ENCODE peak calls at places on chromosome 14, in seven cellular contexts. M is stomach; R is foreskin fibroblast; O is epithelial cell of proximal tubule; A is CD8-positive, alpha-beta T cell; D is left lung; N is HFF-Myc. X is an unnamed sample.

GRCh38 chr14:90518941-90519256 is 122.1 kb downstream of the CALM1 start:
- DNase-seq in R (no peak), N (no peak), O (no peak), M (peak), D (no peak), A (no peak), X (no peak)

GRCh38 chr14:25090716-25091454 is 40.9 kb upstream of the STXBP6 start:
- DNase-seq in O (peak), N (peak), M (peak), R (peak), A (no peak), D (no peak), X (no peak)

GRCh38 chr14:20662968-20663731 is 21.2 kb upstream of the RNASE4 start:
- DNase-seq in O (no peak), R (peak), D (peak), N (peak), A (peak), M (peak), X (no peak)

GRCh38 chr14:83164016-83164415 is 1630.4 kb upstream of the SEL1L start:
- DNase-seq in D (no peak), R (peak), M (no peak), N (peak), O (peak), A (no peak), X (peak)

GRCh38 chr14:68462683-68463082 is 330.2 kb downstream of the ZFP36L1 start:
- DNase-seq in R (no peak), A (no peak), D (no peak), N (no peak), O (no peak), M (no peak), X (no peak)

GRCh38 chr14:97021001-97021400 is 223.8 kb downstream of the VRK1 start:
- DNase-seq in M (no peak), D (no peak), N (no peak), O (no peak), R (no peak), A (no peak), X (no peak)

GRCh38 chr14:68800361-68800760 is 7.5 kb upstream of the ZFP36L1 start:
- DNase-seq in R (no peak), M (no peak), N (no peak), O (no peak), A (no peak), D (no peak), X (no peak)

GRCh38 chr14:83559721-83560120 is 1970.2 kb upstream of the FLRT2 start:
- DNase-seq in A (no peak), O (no peak), N (no peak), R (no peak), M (no peak), D (no peak), X (peak)

GRCh38 chr14:89247457-89248122 is 169.4 kb downstream of the FOXN3 start:
- DNase-seq in M (no peak), O (no peak), A (no peak), D (no peak), N (no peak), R (no peak), X (no peak)

GRCh38 chr14:88986146-88986841 is 161.8 kb downstream of the TTC8 start:
- DNase-seq in M (no peak), A (no peak), N (peak), R (peak), D (no peak), O (no peak), X (peak)

GRCh38 chr14:50335389-50335788 is 23.3 kb downstream of the DMAC2L start:
- DNase-seq in R (peak), M (no peak), O (no peak), D (no peak), A (no peak), N (no peak), X (no peak)

GRCh38 chr14:68819260-68819691 is 26.4 kb upstream of the ZFP36L1 start:
- DNase-seq in D (peak), R (peak), O (peak), A (no peak), N (no peak), M (peak), X (no peak)

GRCh38 chr14:99541211-99541610 is 60.0 kb downstream of the CCNK start:
- DNase-seq in R (no peak), D (no peak), N (no peak), M (no peak), A (no peak), O (no peak), X (no peak)

GRCh38 chr14:99540196-99541032 is 59.2 kb downstream of the CCNK start:
- DNase-seq in O (no peak), N (no peak), R (no peak), D (no peak), M (no peak), A (no peak), X (no peak)

GRCh38 chr14:99538275-99538674 is 57.1 kb downstream of the CCNK start:
- DNase-seq in A (no peak), N (no peak), R (no peak), O (no peak), D (no peak), M (no peak), X (no peak)

GRCh38 chr14:99538733-99539132 is 57.5 kb downstream of the CCNK start:
- DNase-seq in D (no peak), R (no peak), A (no peak), N (no peak), O (no peak), M (no peak), X (no peak)

GRCh38 chr14:99539503-99539902 is 58.3 kb downstream of the CCNK start:
- DNase-seq in O (no peak), N (no peak), A (no peak), M (no peak), R (no peak), D (no peak), X (no peak)
- H3K4me3 ChIP-seq in O (no peak), N (no peak), A (no peak), M (no peak), R (no peak), D (no peak), X (no peak)

DNA sequence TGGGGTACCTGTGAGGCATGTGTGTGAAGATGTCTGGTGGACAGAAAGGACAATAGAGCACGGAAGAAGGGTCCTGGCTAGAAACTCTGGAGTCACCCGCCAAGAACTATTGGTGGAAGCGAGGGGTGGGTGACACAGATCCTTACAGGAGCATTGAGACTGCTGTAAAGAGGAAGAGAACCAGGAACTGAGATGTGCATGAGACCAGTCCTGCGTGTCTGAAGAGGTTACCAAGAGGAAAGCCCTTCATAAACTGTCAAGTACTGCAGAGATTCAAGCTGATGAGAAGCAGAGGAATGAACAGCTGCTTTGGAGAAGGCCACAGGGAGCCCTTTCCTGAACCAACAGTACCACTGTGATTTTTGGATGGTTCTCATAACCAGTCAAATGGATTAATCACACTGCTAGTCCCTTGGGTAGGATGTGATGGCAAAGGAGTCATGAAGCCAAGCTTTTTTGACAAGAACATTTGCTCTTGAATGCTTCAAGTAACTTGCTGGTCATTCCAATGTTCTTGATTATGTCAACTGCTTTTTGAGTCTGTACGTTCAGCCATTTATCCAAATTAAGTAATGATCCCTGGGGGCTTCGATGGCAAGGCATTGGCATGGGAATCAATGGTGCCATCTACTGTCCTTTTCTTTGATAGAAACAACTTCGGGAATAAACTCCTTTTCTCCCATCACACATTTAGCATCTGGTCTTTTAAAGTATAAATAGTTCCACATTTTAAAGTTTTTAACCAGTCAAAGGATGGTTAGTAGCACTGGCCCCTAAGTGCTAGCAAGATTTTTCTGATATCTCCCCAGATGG is 42.9 kb downstream of the GPR135 start:
- DNase-seq in O (no peak), A (no peak), N (no peak), D (no peak), M (no peak), R (no peak), X (no peak)
- TF ChIP-seq CTCF in O (peak), A (no peak), N (no peak), D (no peak), M (no peak), R (no peak), X (no peak)

GRCh38 chr14:59406454-59407245 is 58.5 kb downstream of the GPR135 start:
- DNase-seq in O (no peak), D (no peak), N (no peak), R (no peak), M (no peak), A (no peak), X (peak)

DNA sequence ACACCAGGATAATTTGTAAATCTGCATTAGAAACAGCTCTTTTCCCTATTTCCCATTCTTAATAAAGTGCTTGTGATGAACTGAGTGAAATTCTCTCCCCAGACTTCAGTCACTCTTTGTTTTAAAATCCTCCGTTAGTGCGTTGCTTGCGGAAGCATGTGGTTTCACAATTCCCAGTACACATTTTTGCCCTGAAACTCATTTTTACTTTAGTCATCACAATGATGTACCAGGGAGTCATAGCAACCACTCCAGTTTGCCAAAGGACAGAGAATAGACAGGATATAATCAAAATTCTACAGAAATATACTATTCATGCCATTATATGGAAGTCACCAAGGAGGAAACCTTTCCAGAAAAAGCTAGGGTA is 57.9 kb downstream of the GPR135 start:
- DNase-seq in O (no peak), A (no peak), M (no peak), D (no peak), R (peak), N (no peak), X (peak)
- H3K4me3 ChIP-seq in O (no peak), A (no peak), M (no peak), D (no peak), R (no peak), N (no peak), X (peak)

DNA sequence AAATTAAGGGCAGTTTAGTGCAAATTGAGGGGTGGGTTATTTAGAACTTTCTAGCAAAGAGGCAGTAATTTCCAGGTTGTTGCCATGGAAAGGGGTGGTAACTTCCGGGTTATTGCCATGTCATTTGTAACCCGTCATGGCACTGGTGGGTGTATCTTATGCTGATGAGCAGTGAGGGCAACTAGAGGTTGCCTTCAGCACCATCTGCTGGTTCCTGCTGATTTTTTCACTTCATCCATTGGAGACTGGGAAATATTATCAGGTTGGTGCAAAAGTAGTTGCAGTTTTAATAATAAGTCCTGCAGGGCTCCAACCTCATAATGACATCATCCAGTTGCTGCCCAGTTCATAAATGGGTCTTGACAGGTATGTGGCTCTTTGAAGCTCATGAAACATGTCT is 24.4 kb upstream of the SERPINA4 start:
- DNase-seq in O (no peak), M (no peak), A (no peak), D (no peak), N (no peak), R (no peak), X (no peak)
- TF ChIP-seq CTCF in O (peak), M (no peak), A (no peak), D (no peak), N (no peak), R (no peak), X (no peak)

GRCh38 chr14:104172880-104173279 is 34.5 kb downstream of the KIF26A start:
- DNase-seq in M (no peak), O (no peak), R (no peak), D (no peak), N (no peak), A (no peak), X (no peak)

GRCh38 chr14:104172349-104172748 is 34.0 kb downstream of the KIF26A start:
- DNase-seq in O (no peak), M (no peak), R (no peak), D (no peak), A (no peak), N (no peak), X (no peak)

GRCh38 chr14:104171948-104172347 is 33.6 kb downstream of the KIF26A start:
- DNase-seq in R (no peak), A (no peak), N (no peak), M (peak), O (no peak), D (no peak), X (no peak)

GRCh38 chr14:104169765-104170113 is 31.4 kb downstream of the KIF26A start:
- DNase-seq in M (no peak), D (no peak), R (no peak), O (no peak), N (no peak), A (no peak), X (no peak)

GRCh38 chr14:104171029-104171697 is 32.8 kb downstream of the KIF26A start:
- DNase-seq in O (no peak), A (no peak), D (peak), M (peak), R (no peak), N (no peak), X (no peak)
- H3K4me3 ChIP-seq in O (no peak), A (no peak), D (no peak), M (no peak), R (no peak), N (no peak), X (no peak)

GRCh38 chr14:66923251-66923650 is 266.0 kb upstream of the GARIN2 start:
- DNase-seq in D (no peak), R (no peak), N (no peak), A (no peak), M (no peak), O (no peak), X (no peak)
- TF ChIP-seq CTCF in D (no peak), R (no peak), N (no peak), A (no peak), M (no peak), O (no peak), X (no peak)

GRCh38 chr14:52913271-52913670 is 37.6 kb downstream of the FERMT2 start:
- DNase-seq in O (no peak), A (no peak), N (no peak), R (no peak), M (no peak), D (no peak), X (no peak)

GRCh38 chr14:52907949-52908348 is 42.9 kb downstream of the FERMT2 start:
- DNase-seq in D (no peak), M (no peak), O (no peak), A (no peak), N (no peak), R (no peak), X (no peak)

GRCh38 chr14:52914295-52914694 is 36.6 kb downstream of the FERMT2 start:
- DNase-seq in M (no peak), R (no peak), O (no peak), N (no peak), A (no peak), D (no peak), X (no peak)

GRCh38 chr14:52910597-52910996 is 40.3 kb downstream of the FERMT2 start:
- DNase-seq in O (no peak), D (no peak), N (no peak), A (no peak), M (no peak), R (no peak), X (no peak)

GRCh38 chr14:52911904-52912303 is 38.9 kb downstream of the FERMT2 start:
- DNase-seq in O (no peak), R (no peak), N (no peak), A (no peak), D (no peak), M (no peak), X (no peak)
- H3K4me3 ChIP-seq in O (no peak), R (no peak), N (no peak), A (no peak), D (no peak), M (no peak), X (no peak)

GRCh38 chr14:65959563-65960024 is 526.6 kb upstream of the CCDC196 start:
- DNase-seq in N (no peak), R (no peak), D (no peak), O (no peak), M (no peak), A (no peak), X (no peak)

GRCh38 chr14:65958664-65959562 is 527.3 kb upstream of the CCDC196 start:
- DNase-seq in N (no peak), R (peak), O (no peak), A (no peak), M (no peak), D (no peak), X (no peak)

GRCh38 chr14:65957631-65958205 is 528.5 kb upstream of the CCDC196 start:
- DNase-seq in R (no peak), M (no peak), N (no peak), A (no peak), D (no peak), O (no peak), X (no peak)

GRCh38 chr14:65962952-65963351 is 523.2 kb upstream of the CCDC196 start:
- DNase-seq in O (no peak), M (no peak), R (no peak), A (no peak), D (no peak), N (no peak), X (no peak)

DNA sequence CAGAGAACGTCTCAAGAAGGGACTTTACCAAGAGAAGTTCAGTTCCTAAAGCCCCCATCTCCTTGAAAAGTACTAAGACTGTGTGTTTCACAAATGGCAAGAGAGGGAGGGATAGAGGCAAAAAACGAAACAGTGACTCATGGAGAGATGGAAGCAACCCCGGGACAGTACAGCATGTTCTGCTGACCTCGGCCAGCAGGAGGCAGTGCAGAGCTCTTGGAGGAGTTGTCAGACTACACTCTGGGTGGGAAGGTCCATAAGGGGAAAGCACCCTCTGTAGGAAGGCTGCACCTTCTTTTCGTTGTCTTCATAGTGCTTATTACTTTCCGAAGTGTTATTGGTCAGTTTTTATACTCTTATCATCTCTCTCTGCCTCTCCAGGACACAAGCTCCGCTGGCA is 525.2 kb upstream of the CCDC196 start:
- DNase-seq in O (no peak), D (no peak), N (no peak), A (peak), M (peak), R (peak), X (no peak)
- TF ChIP-seq CTCF in O (peak), D (peak), N (peak), A (peak), M (peak), R (peak), X (peak)

DNA sequence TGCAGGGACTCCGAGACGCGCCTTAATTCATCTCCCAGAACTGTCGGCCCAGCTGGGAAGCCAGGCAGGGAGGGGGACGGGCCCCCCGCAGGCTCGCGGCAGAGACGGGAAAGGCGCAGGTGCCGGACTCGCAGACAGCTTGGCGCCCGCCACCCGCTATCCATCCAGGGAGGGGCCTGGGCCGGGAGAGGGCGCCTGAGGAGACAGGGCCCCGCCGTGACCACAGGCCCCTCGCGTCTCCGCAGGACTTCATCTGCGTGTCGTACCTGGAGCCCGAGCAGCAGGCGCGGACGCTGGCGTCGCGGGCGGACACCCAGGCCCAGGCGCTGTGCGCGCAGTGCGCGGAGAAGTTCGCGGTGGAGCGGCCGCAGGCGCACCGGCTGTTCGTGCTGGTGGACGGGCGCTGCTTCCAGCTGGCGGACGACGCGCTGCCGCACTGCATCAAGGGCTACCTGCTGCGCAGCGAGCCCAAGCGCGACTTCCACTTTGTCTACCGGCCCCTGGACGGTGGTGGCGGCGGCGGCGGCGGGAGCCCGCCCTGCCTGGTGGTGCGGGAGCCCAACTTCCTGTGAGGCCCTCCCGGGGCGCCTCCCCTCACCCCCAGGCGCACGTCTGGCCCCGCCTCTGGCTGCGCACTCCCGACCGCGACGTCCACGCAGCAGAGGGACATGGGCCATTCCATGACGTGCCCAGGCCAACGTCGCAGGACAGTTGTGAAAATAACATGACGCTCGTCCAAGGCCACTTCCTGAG is 60.6 kb downstream of the LGMN start:
- DNase-seq in D (no peak), A (no peak), O (no peak), R (no peak), N (no peak), M (peak), X (no peak)
- H3K4me3 ChIP-seq in D (peak), A (no peak), O (no peak), R (peak), N (no peak), M (peak), X (no peak)

GRCh38 chr14:73807439-73807838 is 44.2 kb upstream of the PTGR2 start:
- DNase-seq in O (no peak), D (no peak), R (no peak), M (no peak), N (no peak), A (no peak), X (no peak)

GRCh38 chr14:73809386-73809785 is 42.2 kb upstream of the PTGR2 start:
- DNase-seq in N (no peak), A (no peak), O (no peak), D (no peak), M (no peak), R (no peak), X (no peak)

GRCh38 chr14:73814158-73814557 is 37.5 kb upstream of the PTGR2 start:
- DNase-seq in N (no peak), O (no peak), M (no peak), D (no peak), A (no peak), R (no peak), X (no peak)

GRCh38 chr14:73810478-73811163 is 41.0 kb upstream of the PTGR2 start:
- DNase-seq in D (no peak), N (no peak), R (no peak), M (no peak), O (no peak), A (no peak), X (no peak)

DNA sequence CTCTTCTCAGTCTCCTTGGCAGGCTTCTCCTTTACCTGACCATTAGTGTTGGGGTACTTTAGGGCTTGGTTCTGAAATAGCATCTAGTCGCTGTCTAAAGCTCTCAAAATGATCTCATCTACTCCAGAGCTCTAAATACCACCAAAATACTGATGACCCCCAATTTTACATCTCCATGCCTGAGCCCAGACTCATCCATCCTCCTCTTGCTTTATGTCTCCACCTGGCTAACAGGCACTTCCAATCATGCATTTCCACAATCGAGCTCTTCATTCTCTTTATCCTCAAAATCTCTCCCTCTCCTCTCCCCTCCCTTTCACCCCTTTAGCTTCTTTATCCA is 40.5 kb upstream of the PTGR2 start:
- DNase-seq in D (no peak), R (no peak), M (no peak), A (no peak), N (no peak), O (no peak), X (no peak)
- TF ChIP-seq CTCF in D (no peak), R (no peak), M (no peak), A (no peak), N (no peak), O (no peak), X (no peak)